ENCODE peak calls at places on chromosomes 13 and 19, in six cellular contexts. M, S, F, I, Z and J are unnamed samples.

GRCh38 chr13:105848494-105848893 is 687.0 kb downstream of the EFNB2 start:
- DNase-seq in M (no peak), S (no peak), F (peak; percentile 33), I (no peak), Z (no peak), J (no peak)

GRCh38 chr13:95296326-95296939 is 4.8 kb downstream of the ABCC4 start:
- DNase-seq in M (no peak), S (no peak), F (peak; percentile 70), I (peak; percentile 16), Z (peak; percentile 54), J (no peak)

GRCh38 chr13:40504641-40505040 is 161.8 kb downstream of the FOXO1 start:
- DNase-seq in M (no peak), S (no peak), F (no peak), I (no peak), Z (no peak), J (no peak)

GRCh38 chr19:39154626-39155100 is 29.1 kb downstream of the PAK4 start:
- DNase-seq in M (no peak), S (no peak), F (no peak), I (no peak), Z (peak; percentile 75), J (no peak)

GRCh38 chr13:40146586-40147240 is 491.3 kb downstream of the COG6 start:
- DNase-seq in M (no peak), S (no peak), F (no peak), I (no peak), Z (no peak), J (no peak)

GRCh38 chr13:113663934-113664333 is 3.1 kb upstream of the GRK1 start:
- DNase-seq in M (no peak), S (peak; percentile 8), F (no peak), I (no peak), Z (no peak), J (no peak)

GRCh38 chr13:32023096-32023495 is 8.5 kb upstream of the FRY start:
- DNase-seq in M (no peak), S (no peak), F (no peak), I (no peak), Z (no peak), J (no peak)

GRCh38 chr13:42181381-42181953 is 90.5 kb upstream of the AKAP11 start:
- DNase-seq in M (no peak), S (no peak), F (no peak), I (no peak), Z (no peak), J (peak; percentile 8)

GRCh38 chr19:50857366-50857765 is 2.7 kb downstream of the KLK3 start:
- DNase-seq in M (no peak), S (no peak), F (no peak), I (no peak), Z (no peak), J (no peak)

GRCh38 chr13:51674276-51674675 is 90.0 kb downstream of the WDFY2 start:
- DNase-seq in M (no peak), S (no peak), F (no peak), I (no peak), Z (peak; percentile 88), J (no peak)

GRCh38 chr19:23305555-23305954 is 55.4 kb upstream of the ZNF724 start:
- DNase-seq in M (no peak), S (no peak), F (no peak), I (no peak), Z (no peak), J (no peak)

GRCh38 chr19:2492870-2493269 is 16.9 kb downstream of the GADD45B start:
- DNase-seq in M (no peak), S (no peak), F (no peak), I (no peak), Z (no peak), J (no peak)

GRCh38 chr13:27022571-27023311 is 148.9 kb downstream of the USP12 start:
- DNase-seq in M (peak; percentile 66), S (peak; percentile 94), F (peak; percentile 18), I (no peak), Z (peak; percentile 78), J (no peak)

GRCh38 chr19:10419646-10420443 is 493 bp upstream of the PDE4A start:
- DNase-seq in M (no peak), S (peak; percentile 50), F (peak; percentile 58), I (no peak), Z (peak; percentile 42), J (peak; percentile 81)

GRCh38 chr13:71149498-71150363 is 717.3 kb downstream of the DACH1 start:
- DNase-seq in M (no peak), S (no peak), F (no peak), I (no peak), Z (no peak), J (no peak)

GRCh38 chr19:20423381-20424207 is 142.0 kb downstream of the ZNF737 start:
- DNase-seq in M (peak; percentile 32), S (peak; percentile 78), F (no peak), I (no peak), Z (peak; percentile 2), J (peak; percentile 22)

GRCh38 chr19:1259873-1260748 is 9.0 kb upstream of the CIRBP start:
- DNase-seq in M (no peak), S (no peak), F (peak; percentile 68), I (no peak), Z (no peak), J (no peak)

GRCh38 chr19:10036601-10037071 is 23.4 kb downstream of the RDH8 start:
- DNase-seq in M (no peak), S (no peak), F (peak; percentile 28), I (no peak), Z (no peak), J (no peak)

GRCh38 chr19:54448037-54448773 is 794 bp upstream of the LENG8 start:
- DNase-seq in M (no peak), S (peak; percentile 60), F (peak; percentile 47), I (peak; percentile 31), Z (peak; percentile 54), J (no peak)

GRCh38 chr13:94063096-94063495 is 416.4 kb downstream of the DCT start:
- DNase-seq in M (peak; percentile 15), S (peak; percentile 27), F (no peak), I (no peak), Z (no peak), J (no peak)

GRCh38 chr19:771332-771785 is 20.4 kb downstream of the MISP start:
- DNase-seq in M (no peak), S (peak; percentile 57), F (peak; percentile 71), I (no peak), Z (peak; percentile 50), J (peak; percentile 85)

GRCh38 chr13:64453831-64454230 is 2776.3 kb downstream of the PCDH9 start:
- DNase-seq in M (no peak), S (no peak), F (no peak), I (no peak), Z (no peak), J (no peak)

DNA sequence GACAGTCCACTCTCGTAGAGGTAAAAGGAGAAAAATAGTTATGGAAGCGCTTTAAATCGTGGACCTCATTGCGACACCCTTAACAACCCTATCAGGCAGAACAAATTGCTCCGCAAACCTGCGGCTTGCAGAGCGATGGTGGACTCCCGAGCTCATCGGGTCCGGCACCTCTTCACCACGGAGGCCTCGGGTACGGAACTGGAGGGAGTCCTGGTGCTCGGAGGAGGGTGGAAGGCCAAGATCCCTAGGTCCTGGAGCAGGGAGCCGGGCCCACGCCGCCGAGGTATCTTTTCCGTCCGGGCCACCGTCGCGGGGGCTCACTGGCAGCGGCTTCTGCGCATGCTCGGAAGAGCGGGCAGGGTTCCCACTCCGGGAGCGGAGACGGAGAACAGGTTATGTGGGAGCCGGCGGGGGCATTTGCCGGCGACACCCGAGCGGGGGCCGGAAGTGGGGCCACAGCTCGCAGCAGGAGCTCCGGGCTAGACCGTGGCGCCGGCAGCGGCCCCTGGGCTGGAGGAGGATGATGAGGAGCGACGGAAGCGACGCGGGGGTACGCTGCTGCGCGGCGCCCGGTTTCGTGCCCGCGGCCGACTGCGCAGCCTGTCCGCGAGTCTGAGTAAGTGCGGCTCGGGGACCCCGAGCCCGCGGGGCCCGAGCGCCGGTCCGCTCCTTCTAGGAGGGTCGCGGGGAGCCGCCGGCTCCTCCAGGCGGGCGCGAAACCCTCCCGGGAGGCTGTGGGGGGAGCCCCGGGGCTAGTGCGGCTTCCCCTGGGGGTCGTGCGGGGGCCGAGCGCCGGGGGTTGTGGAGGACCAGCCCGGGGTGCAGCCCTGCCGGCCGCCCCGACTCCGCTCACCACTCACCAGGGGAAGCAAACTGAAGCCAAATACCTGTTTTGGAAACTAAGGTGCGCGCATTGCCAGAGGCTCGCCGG is at the start of gene ABHD13:
- DNase-seq in M (peak; percentile 71), S (peak; percentile 92), F (peak; percentile 93), I (peak; percentile 84), Z (peak; percentile 95), J (peak; percentile 95)
- TF ChIP-seq CTCF in M (no peak), S (no peak), F (no peak), I (no peak), Z (no peak), J (no peak)

GRCh38 chr13:84912720-84913119 is 886.5 kb downstream of the SLITRK6 start:
- DNase-seq in M (no peak), S (no peak), F (no peak), I (no peak), Z (no peak), J (no peak)

GRCh38 chr13:84917252-84917878 is 881.9 kb downstream of the SLITRK6 start:
- DNase-seq in M (no peak), S (peak; percentile 63), F (peak; percentile 40), I (no peak), Z (peak; percentile 60), J (peak; percentile 24)
- TF ChIP-seq CTCF in M (peak; percentile 31), S (peak; percentile 11), F (peak; percentile 45), I (no peak), Z (peak; percentile 58), J (no peak)

DNA sequence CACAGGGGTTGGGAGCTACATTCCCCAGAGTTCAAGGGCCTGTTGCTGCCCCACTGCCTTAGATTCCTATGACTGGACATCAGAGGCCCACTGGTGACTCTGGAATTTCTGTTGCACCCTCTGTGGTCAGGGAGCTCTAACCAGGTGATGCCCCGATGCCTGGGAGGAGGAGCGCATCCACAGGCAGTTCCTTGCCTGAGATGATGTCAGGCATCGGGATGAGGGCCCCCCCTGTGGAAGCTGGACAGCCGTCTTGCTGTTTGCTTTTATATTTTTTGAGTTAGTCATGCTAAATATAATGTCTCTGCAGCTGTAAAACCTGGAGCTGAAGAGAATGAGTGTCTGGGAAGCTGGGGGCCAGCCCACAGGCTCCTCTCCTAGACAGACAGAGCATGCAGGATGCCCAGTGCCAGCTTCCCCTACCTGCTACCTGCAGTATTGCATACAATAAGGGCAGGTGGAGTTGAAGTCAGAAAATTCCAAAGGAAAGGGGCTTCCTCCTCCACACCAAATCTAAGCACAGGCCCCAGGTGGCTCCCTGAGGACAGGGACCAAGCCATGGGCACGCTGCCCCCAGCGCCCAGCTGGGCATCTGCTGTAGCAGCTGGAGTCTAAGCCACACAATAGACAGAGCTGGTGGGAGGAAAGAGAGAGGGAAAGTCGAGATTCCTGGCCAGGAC is 16.2 kb downstream of the COL4A2 start:
- DNase-seq in M (no peak), S (peak; percentile 50), F (no peak), I (no peak), Z (peak; percentile 73), J (no peak)
- TF ChIP-seq CTCF in M (no peak), S (peak; percentile 4), F (no peak), I (no peak), Z (peak; percentile 53), J (no peak)

GRCh38 chr13:77494226-77494625 is 41.3 kb upstream of the SCEL start:
- DNase-seq in M (no peak), S (no peak), F (no peak), I (no peak), Z (no peak), J (no peak)

GRCh38 chr13:77489566-77490337 is 45.8 kb upstream of the SCEL start:
- DNase-seq in M (no peak), S (no peak), F (no peak), I (no peak), Z (peak; percentile 0), J (no peak)

DNA sequence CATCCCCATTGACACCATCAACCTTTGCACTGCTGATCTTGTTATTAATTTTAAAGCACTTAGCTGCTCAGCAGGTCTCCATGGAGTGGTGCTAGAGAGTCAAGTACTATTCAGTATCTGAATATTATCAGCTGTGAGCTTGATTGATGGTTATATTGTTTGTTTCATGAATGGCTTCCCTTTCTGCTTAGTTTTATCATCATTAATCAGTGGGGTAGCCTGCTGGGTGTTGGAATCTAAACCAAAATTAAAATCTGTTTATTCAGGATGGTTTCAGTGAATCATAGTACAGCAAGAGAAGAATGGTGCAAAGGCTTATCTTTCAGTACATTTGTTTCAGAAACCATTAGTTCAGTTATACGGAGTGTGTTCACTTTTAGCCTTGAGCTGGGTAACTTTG is 42.5 kb upstream of the SCEL start:
- DNase-seq in M (no peak), S (peak; percentile 42), F (peak; percentile 49), I (no peak), Z (peak; percentile 69), J (no peak)
- TF ChIP-seq CTCF in M (peak; percentile 50), S (peak; percentile 58), F (peak; percentile 58), I (no peak), Z (peak; percentile 82), J (peak; percentile 51)